ENCODE peak calls at places on chromosomes 1 and 21, in four cellular contexts. T, R, U and O are unnamed samples.

GRCh38 chr1:12001249-12001917 is 17.9 kb upstream of the MIIP start:
- ATAC-seq in U (peak; percentile 9), T (no peak), R (no peak), O (no peak)

GRCh38 chr1:186793582-186793927 is 35.2 kb upstream of the PLA2G4A start:
- ATAC-seq in R (no peak), U (no peak), T (no peak), O (no peak)

GRCh38 chr1:2982615-2983318 is 38.5 kb upstream of the ACTRT2 start:
- ATAC-seq in R (no peak), U (no peak), T (no peak), O (no peak)

GRCh38 chr1:26119892-26120608 is 8.4 kb downstream of the PDIK1L start:
- ATAC-seq in U (no peak), T (no peak), R (no peak), O (no peak)

GRCh38 chr1:244813327-244813726 is 22.1 kb upstream of the COX20 start:
- ATAC-seq in U (no peak), R (no peak), T (no peak), O (no peak)

GRCh38 chr1:56584910-56585528 is 5.7 kb upstream of the PLPP3 start:
- ATAC-seq in U (peak; percentile 91), R (no peak), T (no peak), O (peak; percentile 61)

GRCh38 chr21:43931454-43931853 is 66.4 kb downstream of the AGPAT3 start:
- ATAC-seq in T (no peak), R (no peak), U (no peak), O (no peak)

GRCh38 chr1:47459263-47459788 is 21.5 kb downstream of the FOXD2 start:
- ATAC-seq in U (no peak), R (no peak), T (no peak), O (no peak)

GRCh38 chr1:168535536-168535935 is 8.3 kb downstream of the XCL2 start:
- ATAC-seq in R (peak; percentile 76), U (no peak), T (peak; percentile 91), O (no peak)